ENCODE peak calls at places on chromosomes 12 and 14, in six cellular contexts. One of them, this sample, is unnamed.

GRCh38 chr12:57864811-57865751 is 18.6 kb upstream of the CTDSP2 start:
- DNase-seq in A549: peak; percentile 89
- DNase-seq in endothelial cell of umbilical vein: peak; percentile 81
- DNase-seq in HepG2: no peak
- DNase-seq in K562: peak; percentile 75
- DNase-seq in GM12878: no peak
- DNase-seq in this sample: peak; percentile 67

GRCh38 chr14:85439696-85440328 is 90.1 kb upstream of the FLRT2 start:
- DNase-seq in endothelial cell of umbilical vein: peak; percentile 42
- DNase-seq in HepG2: no peak
- DNase-seq in A549: no peak
- DNase-seq in K562: no peak
- DNase-seq in GM12878: no peak
- DNase-seq in this sample: no peak

GRCh38 chr12:98743362-98743953 is 98.4 kb downstream of the APAF1 start:
- DNase-seq in HepG2: peak; percentile 30
- DNase-seq in endothelial cell of umbilical vein: peak; percentile 42
- DNase-seq in A549: peak; percentile 48
- DNase-seq in K562: peak; percentile 61
- DNase-seq in GM12878: no peak
- DNase-seq in this sample: peak; percentile 48

GRCh38 chr14:76856769-76857168 is 30.6 kb downstream of the LRRC74A start:
- DNase-seq in HepG2: no peak
- DNase-seq in GM12878: no peak
- DNase-seq in A549: no peak
- DNase-seq in K562: no peak
- DNase-seq in endothelial cell of umbilical vein: no peak
- DNase-seq in this sample: no peak

GRCh38 chr12:129310346-129310745 is 457.1 kb downstream of the GLT1D1 start:
- DNase-seq in GM12878: no peak
- DNase-seq in K562: no peak
- DNase-seq in HepG2: no peak
- DNase-seq in A549: no peak
- DNase-seq in endothelial cell of umbilical vein: no peak
- DNase-seq in this sample: no peak

GRCh38 chr12:70178038-70178437 is 65.2 kb upstream of the CNOT2 start:
- DNase-seq in endothelial cell of umbilical vein: peak; percentile 7
- DNase-seq in GM12878: no peak
- DNase-seq in HepG2: no peak
- DNase-seq in K562: no peak
- DNase-seq in A549: no peak
- DNase-seq in this sample: no peak

GRCh38 chr12:95739561-95740313 is 50.8 kb downstream of the NTN4 start:
- DNase-seq in K562: no peak
- DNase-seq in GM12878: no peak
- DNase-seq in endothelial cell of umbilical vein: no peak
- DNase-seq in HepG2: no peak
- DNase-seq in A549: no peak
- DNase-seq in this sample: no peak

GRCh38 chr12:109999983-110000505 is 814 bp downstream of the ANKRD13A start:
- DNase-seq in HepG2: no peak
- DNase-seq in endothelial cell of umbilical vein: peak; percentile 43
- DNase-seq in A549: no peak
- DNase-seq in GM12878: no peak
- DNase-seq in K562: peak; percentile 38
- DNase-seq in this sample: peak; percentile 53

GRCh38 chr14:101851716-101852395 is 90.3 kb downstream of the PPP2R5C start:
- DNase-seq in K562: no peak
- DNase-seq in A549: no peak
- DNase-seq in endothelial cell of umbilical vein: no peak
- DNase-seq in HepG2: no peak
- DNase-seq in GM12878: no peak
- DNase-seq in this sample: peak; percentile 81

GRCh38 chr12:59827767-59828166 is 231.9 kb downstream of the SLC16A7 start:
- DNase-seq in GM12878: no peak
- DNase-seq in endothelial cell of umbilical vein: no peak
- DNase-seq in HepG2: no peak
- DNase-seq in K562: no peak
- DNase-seq in A549: no peak
- DNase-seq in this sample: no peak

GRCh38 chr12:121132601-121133481 is at the start of gene P2RX7:
- DNase-seq in GM12878: peak; percentile 40
- DNase-seq in HepG2: no peak
- DNase-seq in endothelial cell of umbilical vein: peak; percentile 77
- DNase-seq in A549: peak; percentile 59
- DNase-seq in K562: peak; percentile 40
- DNase-seq in this sample: peak; percentile 76

GRCh38 chr14:81429028-81429427 is 28.9 kb upstream of the STON2 start:
- DNase-seq in K562: no peak
- DNase-seq in endothelial cell of umbilical vein: no peak
- DNase-seq in A549: no peak
- DNase-seq in HepG2: no peak
- DNase-seq in GM12878: no peak
- DNase-seq in this sample: no peak

GRCh38 chr12:70197362-70197744 is 45.9 kb upstream of the CNOT2 start:
- DNase-seq in GM12878: no peak
- DNase-seq in A549: no peak
- DNase-seq in HepG2: no peak
- DNase-seq in endothelial cell of umbilical vein: no peak
- DNase-seq in K562: no peak
- DNase-seq in this sample: no peak

GRCh38 chr14:20799955-20800544 is 2.6 kb downstream of the RNASE1 start:
- DNase-seq in endothelial cell of umbilical vein: peak; percentile 90
- DNase-seq in HepG2: peak; percentile 30
- DNase-seq in K562: peak; percentile 70
- DNase-seq in GM12878: no peak
- DNase-seq in A549: no peak
- DNase-seq in this sample: peak; percentile 70

GRCh38 chr12:22083167-22083566 is 37.1 kb downstream of the CMAS start:
- DNase-seq in K562: peak; percentile 38
- DNase-seq in HepG2: peak; percentile 16
- DNase-seq in GM12878: no peak
- DNase-seq in endothelial cell of umbilical vein: peak; percentile 56
- DNase-seq in A549: no peak
- DNase-seq in this sample: peak; percentile 59

GRCh38 chr14:105818712-105819005 is 292.3 kb downstream of the TMEM121 start:
- DNase-seq in K562: no peak
- DNase-seq in endothelial cell of umbilical vein: no peak
- DNase-seq in GM12878: no peak
- DNase-seq in HepG2: no peak
- DNase-seq in A549: no peak
- DNase-seq in this sample: no peak

GRCh38 chr12:11962795-11963347 is 107.9 kb upstream of the BCL2L14 start:
- DNase-seq in GM12878: no peak
- DNase-seq in endothelial cell of umbilical vein: no peak
- DNase-seq in A549: no peak
- DNase-seq in HepG2: no peak
- DNase-seq in K562: no peak
- DNase-seq in this sample: peak; percentile 45

GRCh38 chr12:11961686-11962085 is 109.1 kb upstream of the BCL2L14 start:
- DNase-seq in A549: no peak
- DNase-seq in K562: no peak
- DNase-seq in endothelial cell of umbilical vein: no peak
- DNase-seq in HepG2: no peak
- DNase-seq in GM12878: no peak
- DNase-seq in this sample: no peak

GRCh38 chr12:11963841-11964471 is 106.8 kb upstream of the BCL2L14 start:
- DNase-seq in endothelial cell of umbilical vein: no peak
- DNase-seq in HepG2: no peak
- DNase-seq in A549: no peak
- DNase-seq in GM12878: no peak
- DNase-seq in K562: no peak
- DNase-seq in this sample: no peak

GRCh38 chr12:11958216-11959091 is 112.3 kb upstream of the BCL2L14 start:
- DNase-seq in endothelial cell of umbilical vein: peak; percentile 83
- DNase-seq in A549: peak; percentile 42
- DNase-seq in HepG2: peak; percentile 8
- DNase-seq in K562: no peak
- DNase-seq in GM12878: no peak
- DNase-seq in this sample: peak; percentile 48

DNA sequence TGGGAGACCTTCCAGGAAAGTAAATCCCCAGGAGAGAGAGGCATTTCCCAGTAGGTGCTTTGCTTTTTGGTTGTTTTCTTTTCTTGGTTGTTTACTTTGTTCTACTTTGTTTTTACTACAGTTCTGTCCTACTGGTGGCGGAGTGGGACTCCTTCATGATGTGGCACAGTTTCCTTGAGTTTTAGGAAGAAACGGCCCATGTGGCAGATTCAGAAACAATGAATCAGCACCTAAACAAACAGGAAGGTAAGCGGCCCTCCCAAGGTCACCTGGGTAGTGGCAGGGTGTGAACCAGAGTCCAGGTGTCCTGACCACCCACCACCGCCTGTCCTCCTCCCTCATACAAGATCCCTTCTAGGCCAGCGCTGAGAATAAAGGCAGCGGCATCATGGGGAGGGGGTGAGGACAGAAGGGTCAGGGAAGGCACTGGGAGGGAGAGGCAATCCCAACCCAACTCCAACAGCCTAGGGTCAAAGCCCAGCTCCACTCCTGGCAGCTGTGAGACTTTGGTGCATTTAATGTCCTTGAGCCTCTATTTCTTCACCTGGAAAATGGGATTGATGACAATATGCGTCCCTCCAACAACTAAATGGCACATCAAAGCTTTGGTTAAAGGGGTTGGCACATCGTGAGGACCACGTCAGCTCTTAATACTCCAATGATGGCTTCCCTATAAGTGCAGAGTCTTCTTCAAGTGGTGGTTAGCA is 111.5 kb upstream of the BCL2L14 start:
- DNase-seq in K562: no peak
- DNase-seq in GM12878: no peak
- DNase-seq in endothelial cell of umbilical vein: peak; percentile 48
- DNase-seq in HepG2: peak; percentile 48
- DNase-seq in A549: no peak
- DNase-seq in this sample: no peak
- TF ChIP-seq CTCF in K562: no peak
- TF ChIP-seq CTCF in GM12878: no peak
- TF ChIP-seq CTCF in endothelial cell of umbilical vein: no peak
- TF ChIP-seq CTCF in HepG2: no peak
- TF ChIP-seq CTCF in A549: no peak
- TF ChIP-seq CTCF in this sample: no peak

GRCh38 chr12:123045678-123046077 is 65.2 kb downstream of the ARL6IP4 start:
- DNase-seq in endothelial cell of umbilical vein: no peak
- DNase-seq in K562: no peak
- DNase-seq in GM12878: no peak
- DNase-seq in HepG2: no peak
- DNase-seq in A549: no peak
- DNase-seq in this sample: no peak
- TF ChIP-seq MAX in endothelial cell of umbilical vein: no peak
- TF ChIP-seq MAX in K562: no peak
- TF ChIP-seq MAX in GM12878: no peak
- TF ChIP-seq MAX in HepG2: no peak
- TF ChIP-seq MAX in A549: no peak
- TF ChIP-seq MAX in this sample: no peak

GRCh38 chr12:105724651-105725050 is 394.2 kb downstream of the C12orf75 start:
- DNase-seq in GM12878: no peak
- DNase-seq in K562: no peak
- DNase-seq in endothelial cell of umbilical vein: no peak
- DNase-seq in A549: no peak
- DNase-seq in HepG2: no peak
- DNase-seq in this sample: no peak

GRCh38 chr12:105723534-105723933 is 393.0 kb downstream of the C12orf75 start:
- DNase-seq in K562: no peak
- DNase-seq in HepG2: no peak
- DNase-seq in endothelial cell of umbilical vein: no peak
- DNase-seq in GM12878: no peak
- DNase-seq in A549: no peak
- DNase-seq in this sample: no peak

GRCh38 chr12:105721051-105721825 is 390.7 kb downstream of the C12orf75 start:
- DNase-seq in K562: no peak
- DNase-seq in endothelial cell of umbilical vein: no peak
- DNase-seq in GM12878: peak; percentile 38
- DNase-seq in HepG2: no peak
- DNase-seq in A549: no peak
- DNase-seq in this sample: no peak

GRCh38 chr12:105721915-105722314 is 391.4 kb downstream of the C12orf75 start:
- DNase-seq in HepG2: no peak
- DNase-seq in GM12878: no peak
- DNase-seq in A549: no peak
- DNase-seq in endothelial cell of umbilical vein: no peak
- DNase-seq in K562: no peak
- DNase-seq in this sample: no peak

DNA sequence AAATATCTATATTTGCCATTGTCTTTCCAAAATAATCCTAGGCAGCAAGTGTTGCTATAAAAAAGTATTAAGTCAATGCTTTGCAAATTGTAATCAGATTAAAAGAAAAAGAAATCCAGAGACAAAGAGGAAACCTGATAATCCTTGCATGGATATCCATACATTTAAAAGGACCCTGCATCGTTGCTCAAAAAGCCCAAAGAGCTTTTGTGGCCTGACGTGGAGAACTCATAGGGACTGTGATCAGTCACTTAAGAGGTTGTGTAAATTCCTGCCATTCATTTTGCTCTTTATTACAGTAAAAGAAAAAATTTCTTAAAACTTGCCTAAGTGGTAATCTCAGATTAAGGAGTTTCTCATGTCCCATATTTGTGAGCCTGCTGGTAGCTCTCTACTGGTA is 392.6 kb downstream of the C12orf75 start:
- DNase-seq in GM12878: no peak
- DNase-seq in HepG2: no peak
- DNase-seq in endothelial cell of umbilical vein: no peak
- DNase-seq in K562: no peak
- DNase-seq in A549: no peak
- DNase-seq in this sample: no peak
- TF ChIP-seq MYC in GM12878: no peak
- TF ChIP-seq MYC in HepG2: no peak
- TF ChIP-seq MYC in endothelial cell of umbilical vein: no peak
- TF ChIP-seq MYC in K562: no peak
- TF ChIP-seq MYC in A549: no peak
- TF ChIP-seq MYC in this sample: no peak

DNA sequence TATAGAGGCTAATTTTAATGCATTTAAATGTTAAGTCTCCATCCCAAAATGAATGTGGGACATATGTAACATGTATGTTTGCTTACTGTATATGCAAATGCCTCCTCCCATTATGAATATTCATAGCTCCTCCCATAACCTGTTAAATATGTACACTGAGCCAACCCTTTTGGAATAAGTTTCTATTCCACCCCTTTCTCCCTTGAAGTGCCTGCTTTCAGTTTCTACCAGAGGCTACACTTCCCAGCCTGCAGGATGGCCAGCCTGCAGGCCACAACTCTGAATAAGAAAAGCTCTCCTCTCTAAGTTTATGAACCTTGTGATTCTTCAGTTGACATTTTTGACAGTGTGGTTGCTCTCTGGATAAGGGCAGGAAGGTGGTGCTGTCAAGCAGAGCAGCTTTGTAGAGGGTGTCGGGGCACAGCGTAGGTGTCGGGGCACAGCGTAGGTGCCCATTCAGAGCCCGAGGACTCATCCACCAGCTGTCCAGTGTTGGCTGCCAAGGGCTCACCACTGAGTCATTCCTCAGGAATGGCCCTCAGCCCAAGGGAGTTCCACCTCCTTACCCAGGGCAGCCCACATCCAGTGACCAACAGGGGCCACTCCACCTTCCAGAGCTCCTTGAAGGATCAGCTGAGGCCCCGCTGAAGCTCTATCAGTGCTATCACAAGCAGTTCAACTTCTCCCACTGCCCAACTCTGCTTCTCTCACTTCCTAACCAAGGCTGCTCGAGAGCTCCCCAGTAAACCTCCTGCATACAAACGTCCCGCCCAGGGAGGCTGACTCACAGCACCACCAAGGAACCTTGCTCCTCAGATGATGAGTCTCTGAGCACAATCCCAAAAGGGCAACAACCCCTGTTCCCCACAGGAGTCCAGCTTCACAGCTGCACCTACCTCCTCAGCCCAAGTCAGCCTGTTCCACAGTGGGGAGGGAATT is 31.4 kb downstream of the VWF start:
- DNase-seq in A549: peak; percentile 85
- DNase-seq in endothelial cell of umbilical vein: peak; percentile 92
- DNase-seq in K562: no peak
- DNase-seq in GM12878: no peak
- DNase-seq in HepG2: no peak
- DNase-seq in this sample: peak; percentile 68
- TF ChIP-seq CTCF in A549: no peak
- TF ChIP-seq CTCF in endothelial cell of umbilical vein: peak; percentile 14
- TF ChIP-seq CTCF in K562: no peak
- TF ChIP-seq CTCF in GM12878: no peak
- TF ChIP-seq CTCF in HepG2: no peak
- TF ChIP-seq CTCF in this sample: no peak